ENCODE peak calls at places on chromosome 16, in six cellular contexts. K is GM12878, M is SK-N-SH, N is HepG2, A is H1, T is K562. X is an unnamed sample.

GRCh38 chr16:88499836-88500251 is 46.8 kb downstream of the ZFPM1 start:
- DNase-seq in K (no peak), M (no peak), N (no peak), A (no peak), T (peak), X (no peak)

GRCh38 chr16:29737713-29738112 is 8.1 kb downstream of the C16orf54 start:
- DNase-seq in K (no peak), M (no peak), N (no peak), A (no peak), T (no peak), X (no peak)

GRCh38 chr16:7921360-7921759 is 588.7 kb downstream of the RBFOX1 start:
- DNase-seq in K (no peak), M (no peak), N (no peak), A (peak), T (no peak), X (no peak)

GRCh38 chr16:55498101-55498500 is 10.8 kb upstream of the LPCAT2 start:
- DNase-seq in K (no peak), M (no peak), N (no peak), A (no peak), T (no peak), X (no peak)

GRCh38 chr16:70680495-70681381 is 5.1 kb downstream of the MTSS2 start:
- DNase-seq in K (no peak), M (no peak), N (no peak), A (no peak), T (no peak), X (no peak)

GRCh38 chr16:4805231-4805630 is 2.8 kb upstream of the ROGDI start:
- DNase-seq in K (no peak), M (no peak), N (no peak), A (no peak), T (no peak), X (no peak)

GRCh38 chr16:30488764-30489595 is 16.4 kb downstream of the ITGAL start:
- DNase-seq in K (no peak), M (no peak), N (peak), A (no peak), T (no peak), X (no peak)

GRCh38 chr16:84976644-84977400 is 34.5 kb downstream of the ZDHHC7 start:
- DNase-seq in K (no peak), M (no peak), N (peak), A (no peak), T (no peak), X (no peak)

GRCh38 chr16:22098538-22099255 is 6.4 kb downstream of the VWA3A start:
- DNase-seq in K (peak), M (peak), N (peak), A (no peak), T (peak), X (peak)

GRCh38 chr16:70018254-70018653 is 67.1 kb downstream of the CLEC18A start:
- DNase-seq in K (peak), M (peak), N (peak), A (no peak), T (peak), X (no peak)

GRCh38 chr16:69799601-69800000 is 37.5 kb downstream of the WWP2 start:
- DNase-seq in K (no peak), M (no peak), N (no peak), A (no peak), T (no peak), X (no peak)

GRCh38 chr16:21263640-21264211 is 14.4 kb downstream of the CRYM start:
- DNase-seq in K (peak), M (peak), N (peak), A (no peak), T (peak), X (no peak)

GRCh38 chr16:28873543-28874201 is 4.6 kb upstream of the ATP2A1 start:
- DNase-seq in K (no peak), M (peak), N (no peak), A (no peak), T (peak), X (peak)

GRCh38 chr16:85750827-85751641 is at the start of gene C16orf74:
- DNase-seq in K (no peak), M (peak), N (no peak), A (no peak), T (peak), X (no peak)

GRCh38 chr16:85462405-85463227 is 150.5 kb upstream of the GSE1 start:
- DNase-seq in K (no peak), M (peak), N (no peak), A (no peak), T (peak), X (no peak)

GRCh38 chr16:12757546-12757945 is 46.1 kb downstream of the CPPED1 start:
- DNase-seq in K (no peak), M (no peak), N (no peak), A (no peak), T (no peak), X (no peak)
- TF ChIP-seq GABPA in K (no peak), M (no peak), N (no peak), A (no peak), T (no peak), X (no peak)

GRCh38 chr16:67716097-67716496 is 3.0 kb downstream of the GFOD2 start:
- DNase-seq in K (no peak), M (no peak), N (no peak), A (no peak), T (no peak), X (peak)

GRCh38 chr16:67718668-67719047 is 458 bp downstream of the GFOD2 start:
- DNase-seq in K (no peak), M (no peak), N (no peak), A (no peak), T (peak), X (peak)

GRCh38 chr16:67719778-67720144 is 645 bp upstream of the GFOD2 start:
- DNase-seq in K (no peak), M (peak), N (peak), A (no peak), T (peak), X (peak)

GRCh38 chr16:67720236-67720635 is 1.1 kb upstream of the GFOD2 start:
- DNase-seq in K (no peak), M (no peak), N (no peak), A (no peak), T (no peak), X (no peak)

GRCh38 chr16:67719048-67719777 is at the start of gene GFOD2:
- DNase-seq in K (peak), M (peak), N (peak), A (peak), T (peak), X (peak)
- TF ChIP-seq CTCF in K (no peak), M (no peak), N (peak), A (no peak), T (no peak), X (no peak)

GRCh38 chr16:87337247-87337646 is 20.1 kb upstream of the C16orf95 start:
- DNase-seq in K (no peak), M (peak), N (no peak), A (no peak), T (no peak), X (peak)
- TF ChIP-seq GABPA in K (no peak), M (no peak), N (no peak), A (no peak), T (no peak), X (no peak)

GRCh38 chr16:76777721-76778120 is 413.3 kb upstream of the MON1B start:
- DNase-seq in K (no peak), M (no peak), N (no peak), A (no peak), T (no peak), X (no peak)
- TF ChIP-seq CTCF in K (no peak), M (no peak), N (no peak), A (no peak), T (no peak), X (no peak)

DNA sequence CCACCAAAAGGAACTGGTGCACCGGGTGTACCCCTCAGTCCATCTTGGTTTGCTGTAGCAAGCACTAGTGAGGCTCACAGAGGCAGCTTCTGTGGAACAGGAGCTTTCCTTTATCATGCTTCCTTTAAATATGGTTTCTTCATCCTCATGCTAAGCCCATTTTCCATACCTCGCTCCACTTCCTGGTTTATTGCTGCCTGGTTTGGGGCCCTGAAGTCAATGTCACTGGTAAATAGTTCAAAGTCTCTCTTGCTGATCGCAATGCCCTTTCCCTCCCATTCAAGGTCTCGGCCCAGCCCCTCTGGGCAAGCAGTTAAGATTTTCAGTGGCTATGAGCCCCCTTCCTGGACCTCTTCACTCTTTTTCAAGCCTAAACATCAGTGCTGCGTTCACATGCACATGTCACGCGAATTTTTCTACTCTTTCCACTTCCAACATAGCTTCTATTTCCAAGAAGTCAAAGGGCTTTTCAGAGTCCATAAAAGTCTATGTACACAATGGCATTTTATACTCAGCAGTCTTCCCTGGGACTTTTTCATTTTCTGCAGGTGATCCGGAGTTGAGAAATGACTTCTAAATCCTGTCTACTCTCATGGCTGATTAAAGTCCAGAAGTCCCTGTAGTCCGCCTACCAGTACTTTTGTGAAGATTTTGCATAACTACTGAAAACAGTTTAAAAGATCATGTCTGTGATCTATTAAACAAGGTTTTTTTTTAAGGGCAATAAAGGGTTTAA is 323.8 kb upstream of the ZFHX3 start:
- DNase-seq in K (no peak), M (no peak), N (no peak), A (no peak), T (no peak), X (no peak)
- TF ChIP-seq GABPA in K (no peak), M (no peak), N (no peak), A (no peak), T (no peak), X (no peak)

DNA sequence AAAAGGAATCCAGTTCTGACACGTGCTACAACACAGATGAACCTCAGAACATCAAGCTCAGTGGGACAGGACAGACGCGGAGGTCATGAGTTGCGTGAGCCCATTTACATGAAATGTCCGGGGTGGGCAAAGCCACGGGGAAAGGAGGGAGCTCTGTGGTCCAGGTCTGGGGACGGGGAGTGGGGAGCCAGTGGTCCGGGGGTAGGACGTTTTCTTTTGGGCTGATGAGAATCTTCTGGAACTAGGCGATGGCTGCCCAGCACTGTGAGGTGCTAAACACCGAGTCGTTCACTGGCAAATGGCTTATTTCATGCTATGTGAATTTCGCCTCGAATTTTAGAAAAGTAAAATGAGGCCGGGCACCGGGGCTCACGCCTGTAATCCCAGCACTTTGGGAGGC is 2.6 kb upstream of the LMF1 start:
- DNase-seq in K (no peak), M (no peak), N (no peak), A (no peak), T (no peak), X (no peak)
- TF ChIP-seq CTCF in K (no peak), M (no peak), N (no peak), A (no peak), T (no peak), X (no peak)

GRCh38 chr16:57994778-57995177 is 5.7 kb downstream of the ZNF319 start:
- DNase-seq in K (no peak), M (peak), N (peak), A (no peak), T (peak), X (no peak)

GRCh38 chr16:57997528-57998265 is 2.8 kb downstream of the ZNF319 start:
- DNase-seq in K (no peak), M (no peak), N (no peak), A (no peak), T (no peak), X (no peak)

GRCh38 chr16:57997176-57997527 is 3.3 kb downstream of the ZNF319 start:
- DNase-seq in K (no peak), M (no peak), N (no peak), A (no peak), T (no peak), X (no peak)

GRCh38 chr16:57995721-57996405 is 4.6 kb downstream of the ZNF319 start:
- DNase-seq in K (no peak), M (no peak), N (no peak), A (no peak), T (no peak), X (no peak)

DNA sequence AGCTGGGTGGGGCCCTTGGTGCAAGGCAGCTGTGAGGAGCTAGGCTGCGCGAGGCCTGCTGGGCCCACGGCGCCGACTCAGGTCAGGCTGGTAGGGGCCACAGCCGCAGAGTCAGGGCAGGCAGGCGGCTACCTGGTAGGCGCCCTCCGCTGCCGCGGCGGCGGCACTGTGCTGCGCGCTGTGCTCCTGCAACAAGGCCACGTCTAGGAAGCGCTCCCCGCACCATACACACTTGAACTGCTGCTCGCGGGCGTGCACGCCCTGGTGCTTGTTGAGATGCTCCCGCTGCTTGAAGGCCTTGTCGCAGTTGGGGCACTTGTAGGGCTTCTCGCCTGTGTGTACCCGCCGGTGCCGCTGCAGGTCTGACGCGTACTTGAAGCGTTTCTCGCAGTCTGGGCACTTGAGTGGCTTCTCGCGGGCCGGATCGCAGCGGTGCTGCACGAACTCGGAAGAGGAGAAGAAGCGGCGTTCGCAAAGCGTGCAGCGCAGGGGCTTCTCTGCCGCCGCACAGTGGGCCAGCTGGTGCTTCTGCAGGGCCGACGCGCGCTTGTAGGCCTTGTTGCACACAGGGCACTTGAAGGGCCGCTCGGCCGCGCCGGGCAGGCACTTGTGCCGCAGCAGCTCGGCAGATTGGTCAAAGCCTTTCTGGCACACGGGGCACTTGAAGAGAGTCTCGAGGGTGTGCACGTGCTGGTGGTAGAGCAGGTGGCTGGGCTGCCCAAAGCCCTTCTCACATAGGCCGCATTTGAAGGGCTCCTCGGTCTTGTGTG is 3.9 kb downstream of the ZNF319 start:
- DNase-seq in K (no peak), M (no peak), N (no peak), A (no peak), T (no peak), X (no peak)
- TF ChIP-seq GABPA in K (no peak), M (no peak), N (no peak), A (no peak), T (no peak), X (no peak)

GRCh38 chr16:10981697-10982216 is 37.4 kb downstream of the CLEC16A start:
- DNase-seq in K (no peak), M (peak), N (peak), A (no peak), T (peak), X (no peak)
- TF ChIP-seq CTCF in K (peak), M (peak), N (peak), A (peak), T (peak), X (peak)

DNA sequence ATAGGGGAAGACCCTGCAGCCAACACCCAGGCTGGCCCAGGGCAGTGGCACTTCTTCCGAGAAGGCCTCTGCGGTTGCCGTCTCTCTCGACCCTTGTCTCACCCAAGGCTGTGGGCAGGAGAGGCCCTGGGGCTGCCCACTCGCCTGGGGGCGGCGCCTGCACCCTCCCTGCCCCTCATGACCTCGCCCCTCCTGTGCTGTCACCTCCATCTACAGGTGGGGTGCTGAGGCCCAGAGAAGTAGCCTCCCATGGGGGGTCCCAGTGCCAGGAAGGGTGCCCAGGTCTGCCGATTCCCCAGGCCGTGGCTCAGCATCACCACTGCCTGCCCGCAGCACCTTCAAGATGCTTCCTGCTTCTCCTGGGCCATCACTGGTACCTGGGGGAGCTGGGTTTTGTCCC is 992 bp downstream of the NLRC3 start:
- DNase-seq in K (no peak), M (no peak), N (no peak), A (no peak), T (no peak), X (no peak)
- TF ChIP-seq GABPA in K (no peak), M (no peak), N (no peak), A (no peak), T (no peak), X (no peak)

DNA sequence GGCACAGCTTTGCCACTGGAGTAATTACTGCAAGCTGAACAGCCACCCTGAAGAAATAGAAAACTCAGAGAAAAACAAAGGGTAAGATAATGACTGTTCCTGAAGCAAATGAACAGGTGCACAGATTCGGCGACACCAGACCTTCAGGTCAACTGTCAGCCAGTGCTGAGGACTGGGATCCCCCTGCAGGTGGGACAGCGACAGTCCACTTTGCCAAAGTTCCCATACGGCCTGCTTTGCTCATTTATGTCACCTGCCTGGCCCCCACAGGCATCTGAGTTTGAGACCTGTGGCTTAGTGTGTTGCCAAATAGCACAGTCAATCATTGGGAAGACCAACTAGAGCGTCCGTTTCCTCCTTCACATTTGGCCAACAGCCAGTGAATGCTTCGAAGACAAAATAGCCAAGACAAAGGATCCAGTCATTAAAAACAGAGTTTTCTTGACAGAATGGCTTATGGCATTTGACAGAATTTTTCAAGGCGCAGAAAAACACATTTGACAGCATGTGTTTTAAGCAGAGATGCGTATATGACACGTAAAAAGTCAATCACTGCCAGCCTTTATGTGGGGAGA is 113.8 kb downstream of the ABCC12 start:
- DNase-seq in K (no peak), M (no peak), N (peak), A (no peak), T (peak), X (no peak)
- TF ChIP-seq CTCF in K (no peak), M (no peak), N (peak), A (peak), T (peak), X (no peak)

X was measured in HL-60.